ENCODE peak calls at places on chromosomes 5 and 9, in ten cellular contexts. One of them, this sample, is unnamed.

GRCh38 chr9:98856982-98857381 is 49.5 kb downstream of the GALNT12 start:
- DNase-seq in neural crest cell: no peak
- DNase-seq in psoas muscle: no peak
- DNase-seq in IMR-90: no peak
- DNase-seq in A549: no peak
- DNase-seq in CD4-positive, alpha-beta T cell: no peak
- DNase-seq in BJ: no peak
- DNase-seq in GM06990: no peak
- DNase-seq in heart right ventricle: no peak
- DNase-seq in fibroblast of lung: no peak
- DNase-seq in this sample: no peak

GRCh38 chr9:110640736-110641135 is 27.9 kb upstream of the MUSK start:
- DNase-seq in neural crest cell: no peak
- DNase-seq in psoas muscle: no peak
- DNase-seq in IMR-90: no peak
- DNase-seq in A549: no peak
- DNase-seq in CD4-positive, alpha-beta T cell: no peak
- DNase-seq in BJ: no peak
- DNase-seq in GM06990: no peak
- DNase-seq in heart right ventricle: no peak
- DNase-seq in fibroblast of lung: no peak
- DNase-seq in this sample: no peak

GRCh38 chr5:17039170-17039569 is 103.1 kb upstream of the MYO10 start:
- DNase-seq in neural crest cell: no peak
- DNase-seq in psoas muscle: no peak
- DNase-seq in IMR-90: no peak
- DNase-seq in A549: no peak
- DNase-seq in CD4-positive, alpha-beta T cell: no peak
- DNase-seq in BJ: no peak
- DNase-seq in GM06990: no peak
- DNase-seq in heart right ventricle: no peak
- DNase-seq in fibroblast of lung: no peak
- DNase-seq in this sample: no peak

GRCh38 chr9:114382951-114383865 is 4.6 kb downstream of the AKNA start:
- DNase-seq in neural crest cell: no peak
- DNase-seq in psoas muscle: peak; percentile 52
- DNase-seq in IMR-90: peak; percentile 50
- DNase-seq in A549: no peak
- DNase-seq in CD4-positive, alpha-beta T cell: no peak
- DNase-seq in BJ: no peak
- DNase-seq in GM06990: peak; percentile 68
- DNase-seq in heart right ventricle: peak; percentile 70
- DNase-seq in fibroblast of lung: peak; percentile 76
- DNase-seq in this sample: peak; percentile 83

GRCh38 chr5:132655821-132656773 is 1.9 kb upstream of the IL13 start:
- DNase-seq in neural crest cell: no peak
- DNase-seq in psoas muscle: no peak
- DNase-seq in IMR-90: no peak
- DNase-seq in A549: no peak
- DNase-seq in CD4-positive, alpha-beta T cell: no peak
- DNase-seq in BJ: no peak
- DNase-seq in GM06990: peak; percentile 58
- DNase-seq in heart right ventricle: no peak
- DNase-seq in fibroblast of lung: peak; percentile 19
- DNase-seq in this sample: no peak

GRCh38 chr9:121958530-121958929 is 134.6 kb downstream of the TTLL11 start:
- DNase-seq in neural crest cell: no peak
- DNase-seq in psoas muscle: no peak
- DNase-seq in IMR-90: peak; percentile 21
- DNase-seq in A549: no peak
- DNase-seq in CD4-positive, alpha-beta T cell: no peak
- DNase-seq in BJ: no peak
- DNase-seq in GM06990: no peak
- DNase-seq in heart right ventricle: no peak
- DNase-seq in fibroblast of lung: no peak
- DNase-seq in this sample: no peak

GRCh38 chr5:172819569-172819968 is 14.5 kb upstream of the ERGIC1 start:
- DNase-seq in neural crest cell: no peak
- DNase-seq in psoas muscle: no peak
- DNase-seq in IMR-90: no peak
- DNase-seq in A549: no peak
- DNase-seq in CD4-positive, alpha-beta T cell: no peak
- DNase-seq in BJ: no peak
- DNase-seq in GM06990: no peak
- DNase-seq in heart right ventricle: no peak
- DNase-seq in fibroblast of lung: no peak
- DNase-seq in this sample: no peak

GRCh38 chr5:141039061-141039460 is 12.1 kb upstream of the PCDHB1 start:
- DNase-seq in neural crest cell: no peak
- DNase-seq in psoas muscle: no peak
- DNase-seq in IMR-90: no peak
- DNase-seq in A549: no peak
- DNase-seq in CD4-positive, alpha-beta T cell: no peak
- DNase-seq in BJ: no peak
- DNase-seq in GM06990: no peak
- DNase-seq in heart right ventricle: no peak
- DNase-seq in fibroblast of lung: no peak
- DNase-seq in this sample: no peak

GRCh38 chr5:82793808-82794419 is 283.3 kb downstream of the TMEM167A start:
- DNase-seq in neural crest cell: peak; percentile 36
- DNase-seq in psoas muscle: no peak
- DNase-seq in IMR-90: peak; percentile 20
- DNase-seq in A549: peak; percentile 11
- DNase-seq in CD4-positive, alpha-beta T cell: peak; percentile 2
- DNase-seq in BJ: no peak
- DNase-seq in GM06990: no peak
- DNase-seq in heart right ventricle: peak; percentile 6
- DNase-seq in fibroblast of lung: peak; percentile 17
- DNase-seq in this sample: no peak

GRCh38 chr5:111129938-111130337 is 37.8 kb downstream of the WDR36 start:
- DNase-seq in neural crest cell: no peak
- DNase-seq in psoas muscle: no peak
- DNase-seq in IMR-90: peak; percentile 60
- DNase-seq in A549: no peak
- DNase-seq in CD4-positive, alpha-beta T cell: no peak
- DNase-seq in BJ: peak; percentile 55
- DNase-seq in GM06990: no peak
- DNase-seq in heart right ventricle: no peak
- DNase-seq in fibroblast of lung: peak; percentile 45
- DNase-seq in this sample: no peak

GRCh38 chr5:83927140-83927733 is 206.6 kb upstream of the HAPLN1 start:
- DNase-seq in neural crest cell: peak; percentile 85
- DNase-seq in psoas muscle: no peak
- DNase-seq in IMR-90: peak; percentile 64
- DNase-seq in A549: peak; percentile 16
- DNase-seq in CD4-positive, alpha-beta T cell: no peak
- DNase-seq in BJ: no peak
- DNase-seq in GM06990: peak; percentile 3
- DNase-seq in heart right ventricle: peak; percentile 40
- DNase-seq in fibroblast of lung: peak; percentile 70
- DNase-seq in this sample: peak; percentile 63

GRCh38 chr5:98994636-98995035 is 65.8 kb upstream of the CHD1 start:
- DNase-seq in neural crest cell: no peak
- DNase-seq in psoas muscle: no peak
- DNase-seq in IMR-90: no peak
- DNase-seq in A549: no peak
- DNase-seq in CD4-positive, alpha-beta T cell: no peak
- DNase-seq in BJ: no peak
- DNase-seq in GM06990: no peak
- DNase-seq in heart right ventricle: no peak
- DNase-seq in fibroblast of lung: no peak
- DNase-seq in this sample: no peak

GRCh38 chr5:168798065-168799023 is 219.2 kb upstream of the PANK3 start:
- DNase-seq in neural crest cell: no peak
- DNase-seq in psoas muscle: no peak
- DNase-seq in IMR-90: no peak
- DNase-seq in A549: no peak
- DNase-seq in CD4-positive, alpha-beta T cell: no peak
- DNase-seq in BJ: no peak
- DNase-seq in GM06990: no peak
- DNase-seq in heart right ventricle: no peak
- DNase-seq in fibroblast of lung: no peak
- DNase-seq in this sample: no peak

GRCh38 chr9:95696701-95697100 is 178.8 kb upstream of the ERCC6L2 start:
- DNase-seq in neural crest cell: no peak
- DNase-seq in psoas muscle: no peak
- DNase-seq in IMR-90: no peak
- DNase-seq in A549: no peak
- DNase-seq in CD4-positive, alpha-beta T cell: no peak
- DNase-seq in BJ: no peak
- DNase-seq in GM06990: no peak
- DNase-seq in heart right ventricle: no peak
- DNase-seq in fibroblast of lung: no peak
- DNase-seq in this sample: no peak

GRCh38 chr9:130729145-130729544 is 35.6 kb downstream of the EXOSC2 start:
- DNase-seq in neural crest cell: no peak
- DNase-seq in psoas muscle: no peak
- DNase-seq in IMR-90: no peak
- DNase-seq in A549: no peak
- DNase-seq in CD4-positive, alpha-beta T cell: no peak
- DNase-seq in BJ: no peak
- DNase-seq in GM06990: no peak
- DNase-seq in heart right ventricle: no peak
- DNase-seq in fibroblast of lung: no peak
- DNase-seq in this sample: no peak

GRCh38 chr5:68757813-68758212 is 336.0 kb upstream of the SLC30A5 start:
- DNase-seq in neural crest cell: no peak
- DNase-seq in psoas muscle: no peak
- DNase-seq in IMR-90: no peak
- DNase-seq in A549: no peak
- DNase-seq in CD4-positive, alpha-beta T cell: no peak
- DNase-seq in BJ: no peak
- DNase-seq in GM06990: no peak
- DNase-seq in heart right ventricle: no peak
- DNase-seq in fibroblast of lung: no peak
- DNase-seq in this sample: no peak

GRCh38 chr9:99966720-99967119 is 60.3 kb downstream of the STX17 start:
- DNase-seq in neural crest cell: no peak
- DNase-seq in psoas muscle: no peak
- DNase-seq in IMR-90: peak; percentile 33
- DNase-seq in A549: peak; percentile 32
- DNase-seq in CD4-positive, alpha-beta T cell: no peak
- DNase-seq in BJ: no peak
- DNase-seq in GM06990: no peak
- DNase-seq in heart right ventricle: no peak
- DNase-seq in fibroblast of lung: peak; percentile 4
- DNase-seq in this sample: no peak

DNA sequence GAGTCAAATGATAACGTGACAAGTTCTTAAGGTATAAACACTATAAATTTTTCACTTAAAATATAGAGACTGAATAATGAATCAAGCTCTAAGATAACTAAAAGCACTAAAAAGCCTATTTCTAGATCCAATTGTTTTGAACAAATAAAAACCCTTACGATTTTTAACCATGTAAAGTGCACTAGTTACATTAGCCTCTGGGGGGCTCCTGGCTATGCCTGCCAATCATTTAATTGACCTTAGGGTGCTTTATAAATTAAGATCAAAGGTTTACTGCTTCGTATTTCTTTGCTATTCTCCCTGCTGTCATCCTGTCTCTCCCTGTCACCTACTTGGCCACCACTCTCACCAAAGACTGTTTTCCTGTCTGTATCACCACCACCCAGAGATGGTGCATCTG is 133.4 kb downstream of the ESM1 start:
- DNase-seq in neural crest cell: no peak
- DNase-seq in psoas muscle: no peak
- DNase-seq in IMR-90: no peak
- DNase-seq in A549: no peak
- DNase-seq in CD4-positive, alpha-beta T cell: no peak
- DNase-seq in BJ: no peak
- DNase-seq in GM06990: no peak
- DNase-seq in heart right ventricle: no peak
- DNase-seq in fibroblast of lung: no peak
- DNase-seq in this sample: no peak
- TF ChIP-seq CTCF in neural crest cell: peak; percentile 35
- TF ChIP-seq CTCF in psoas muscle: no peak
- TF ChIP-seq CTCF in IMR-90: no peak
- TF ChIP-seq CTCF in A549: no peak
- TF ChIP-seq CTCF in CD4-positive, alpha-beta T cell: no peak
- TF ChIP-seq CTCF in BJ: no peak
- TF ChIP-seq CTCF in GM06990: peak; percentile 9
- TF ChIP-seq CTCF in heart right ventricle: no peak
- TF ChIP-seq CTCF in fibroblast of lung: no peak
- TF ChIP-seq CTCF in this sample: no peak

GRCh38 chr9:37784640-37785483 is at the start of gene EXOSC3:
- DNase-seq in neural crest cell: peak; percentile 80
- DNase-seq in psoas muscle: peak; percentile 95
- DNase-seq in IMR-90: peak; percentile 90
- DNase-seq in A549: peak; percentile 93
- DNase-seq in CD4-positive, alpha-beta T cell: peak; percentile 74
- DNase-seq in BJ: peak; percentile 38
- DNase-seq in GM06990: peak; percentile 90
- DNase-seq in heart right ventricle: peak; percentile 92
- DNase-seq in fibroblast of lung: peak; percentile 90
- DNase-seq in this sample: peak; percentile 93
- TF ChIP-seq CTCF in neural crest cell: peak; percentile 49
- TF ChIP-seq CTCF in psoas muscle: peak; percentile 20
- TF ChIP-seq CTCF in IMR-90: peak; percentile 4
- TF ChIP-seq CTCF in A549: no peak
- TF ChIP-seq CTCF in CD4-positive, alpha-beta T cell: no peak
- TF ChIP-seq CTCF in BJ: no peak
- TF ChIP-seq CTCF in GM06990: no peak
- TF ChIP-seq CTCF in heart right ventricle: no peak
- TF ChIP-seq CTCF in fibroblast of lung: no peak
- TF ChIP-seq CTCF in this sample: no peak

DNA sequence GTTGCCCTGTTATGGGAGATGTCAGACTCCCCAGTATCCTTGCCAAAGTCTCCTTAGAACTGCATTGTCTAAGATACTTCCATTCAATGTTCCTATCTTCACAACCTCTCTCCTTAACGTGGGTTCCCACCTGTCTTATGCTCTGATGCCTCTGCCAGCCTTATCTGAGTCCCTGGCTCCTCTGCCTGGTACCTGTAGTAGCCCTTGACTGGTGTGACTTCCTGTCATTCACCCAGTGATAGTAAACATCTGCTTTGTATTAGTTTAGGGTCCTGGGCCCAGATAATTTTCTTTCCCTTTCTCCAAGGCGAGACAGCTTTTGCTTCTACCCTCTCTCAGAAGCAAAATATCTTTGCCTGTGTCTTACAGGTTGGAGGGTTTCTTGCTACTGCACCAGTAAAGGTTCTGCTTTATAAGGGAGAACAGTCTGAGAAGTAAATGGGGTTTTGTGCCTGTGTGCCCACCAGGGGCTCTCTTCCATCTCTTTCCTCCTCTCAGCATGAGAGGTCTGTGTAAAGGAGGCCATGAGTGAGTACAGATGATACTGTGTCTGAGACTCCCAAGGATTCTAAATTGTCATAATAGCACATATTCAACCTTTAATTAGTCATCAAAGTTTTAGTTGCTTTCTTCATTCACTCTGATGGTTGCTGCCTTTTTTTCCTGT is 220.8 kb downstream of the PRR16 start:
- DNase-seq in neural crest cell: no peak
- DNase-seq in psoas muscle: no peak
- DNase-seq in IMR-90: peak; percentile 12
- DNase-seq in A549: no peak
- DNase-seq in CD4-positive, alpha-beta T cell: no peak
- DNase-seq in BJ: no peak
- DNase-seq in GM06990: no peak
- DNase-seq in heart right ventricle: no peak
- DNase-seq in fibroblast of lung: no peak
- DNase-seq in this sample: no peak
- TF ChIP-seq CTCF in neural crest cell: no peak
- TF ChIP-seq CTCF in psoas muscle: no peak
- TF ChIP-seq CTCF in IMR-90: peak; percentile 26
- TF ChIP-seq CTCF in A549: no peak
- TF ChIP-seq CTCF in CD4-positive, alpha-beta T cell: no peak
- TF ChIP-seq CTCF in BJ: peak; percentile 22
- TF ChIP-seq CTCF in GM06990: peak; percentile 25
- TF ChIP-seq CTCF in heart right ventricle: no peak
- TF ChIP-seq CTCF in fibroblast of lung: peak; percentile 39
- TF ChIP-seq CTCF in this sample: no peak

GRCh38 chr5:180799194-180799593 is 3.4 kb downstream of the MGAT1 start:
- DNase-seq in neural crest cell: no peak
- DNase-seq in psoas muscle: no peak
- DNase-seq in IMR-90: no peak
- DNase-seq in A549: no peak
- DNase-seq in CD4-positive, alpha-beta T cell: no peak
- DNase-seq in BJ: no peak
- DNase-seq in GM06990: no peak
- DNase-seq in heart right ventricle: no peak
- DNase-seq in fibroblast of lung: no peak
- DNase-seq in this sample: peak; percentile 54
- TF ChIP-seq CTCF in neural crest cell: no peak
- TF ChIP-seq CTCF in psoas muscle: no peak
- TF ChIP-seq CTCF in IMR-90: peak; percentile 13
- TF ChIP-seq CTCF in A549: peak; percentile 22
- TF ChIP-seq CTCF in CD4-positive, alpha-beta T cell: peak; percentile 28
- TF ChIP-seq CTCF in BJ: no peak
- TF ChIP-seq CTCF in GM06990: peak; percentile 38
- TF ChIP-seq CTCF in heart right ventricle: peak; percentile 18
- TF ChIP-seq CTCF in fibroblast of lung: peak; percentile 6
- TF ChIP-seq CTCF in this sample: no peak